ENCODE peak calls at places on chromosomes 13 and 19, in eight cellular contexts. Q, H, R, G, C, P, I and V are unnamed samples.

GRCh38 chr13:114124921-114125320 is 7.5 kb downstream of the RASA3 start:
- DNase-seq in Q (no peak), H (no peak), R (no peak), G (peak; percentile 3), C (peak; percentile 86), P (no peak), I (no peak), V (no peak)

GRCh38 chr19:10501971-10502523 is 1.1 kb downstream of the KEAP1 start:
- DNase-seq in Q (peak; percentile 95), H (peak; percentile 87), R (no peak), G (peak; percentile 92), C (peak; percentile 75), P (peak; percentile 99), I (peak; percentile 83), V (peak; percentile 74)

GRCh38 chr13:99662678-99663077 is 161.4 kb downstream of the TM9SF2 start:
- DNase-seq in Q (no peak), H (no peak), R (no peak), G (no peak), C (no peak), P (no peak), I (no peak), V (no peak)

GRCh38 chr13:38755792-38756191 is 68.9 kb downstream of the FREM2 start:
- DNase-seq in Q (no peak), H (no peak), R (no peak), G (no peak), C (no peak), P (no peak), I (no peak), V (no peak)

GRCh38 chr13:97781891-97782305 is 171.6 kb upstream of the IPO5 start:
- DNase-seq in Q (no peak), H (no peak), R (no peak), G (no peak), C (peak; percentile 2), P (no peak), I (no peak), V (no peak)

GRCh38 chr19:10450853-10451609 is 30.7 kb downstream of the PDE4A start:
- DNase-seq in Q (no peak), H (no peak), R (no peak), G (no peak), C (no peak), P (no peak), I (no peak), V (no peak)

GRCh38 chr13:93814658-93815057 is 588.1 kb downstream of the GPC6 start:
- DNase-seq in Q (no peak), H (no peak), R (no peak), G (no peak), C (no peak), P (no peak), I (no peak), V (no peak)

GRCh38 chr13:28320209-28320608 is 174.7 kb downstream of the FLT1 start:
- DNase-seq in Q (no peak), H (no peak), R (no peak), G (no peak), C (no peak), P (no peak), I (no peak), V (no peak)

GRCh38 chr13:40492511-40492910 is 173.9 kb downstream of the FOXO1 start:
- DNase-seq in Q (no peak), H (no peak), R (no peak), G (peak; percentile 87), C (no peak), P (no peak), I (no peak), V (no peak)

GRCh38 chr13:27112006-27112405 is 59.6 kb downstream of the USP12 start:
- DNase-seq in Q (no peak), H (no peak), R (no peak), G (no peak), C (no peak), P (no peak), I (no peak), V (no peak)

GRCh38 chr13:106423530-106423929 is 111.9 kb downstream of the EFNB2 start:
- DNase-seq in Q (no peak), H (no peak), R (no peak), G (no peak), C (no peak), P (no peak), I (no peak), V (no peak)

GRCh38 chr19:45045671-45046353 is 7.0 kb downstream of the CLASRP start:
- DNase-seq in Q (no peak), H (no peak), R (no peak), G (no peak), C (no peak), P (peak; percentile 84), I (no peak), V (no peak)

GRCh38 chr19:29833614-29834261 is 21.9 kb downstream of the CCNE1 start:
- DNase-seq in Q (no peak), H (no peak), R (no peak), G (no peak), C (no peak), P (no peak), I (no peak), V (no peak)

GRCh38 chr13:40798380-40798779 is 9.0 kb downstream of the SLC25A15 start:
- DNase-seq in Q (peak; percentile 68), H (no peak), R (no peak), G (no peak), C (no peak), P (no peak), I (no peak), V (no peak)

GRCh38 chr13:49206641-49207040 is 13.5 kb upstream of the MLNR start:
- DNase-seq in Q (no peak), H (no peak), R (no peak), G (no peak), C (no peak), P (no peak), I (no peak), V (no peak)

GRCh38 chr13:49208619-49209018 is 11.5 kb upstream of the MLNR start:
- DNase-seq in Q (no peak), H (no peak), R (no peak), G (no peak), C (no peak), P (no peak), I (no peak), V (no peak)

GRCh38 chr13:49213539-49213938 is 6.6 kb upstream of the MLNR start:
- DNase-seq in Q (no peak), H (no peak), R (no peak), G (no peak), C (no peak), P (no peak), I (no peak), V (no peak)

GRCh38 chr13:49210669-49211068 is 9.5 kb upstream of the MLNR start:
- DNase-seq in Q (no peak), H (no peak), R (no peak), G (no peak), C (no peak), P (no peak), I (no peak), V (no peak)

GRCh38 chr13:49210114-49210513 is 10.0 kb upstream of the MLNR start:
- DNase-seq in Q (no peak), H (no peak), R (no peak), G (no peak), C (no peak), P (no peak), I (no peak), V (no peak)
- H3K4me3 ChIP-seq in Q (no peak overlapping the region), H (no peak overlapping the region), R (no peak overlapping the region), G (no peak overlapping the region), C (no peak overlapping the region), P (no peak overlapping the region), I (no peak overlapping the region), V (no peak overlapping the region)

GRCh38 chr19:13025819-13026477 is 30.7 kb downstream of the NFIX start:
- DNase-seq in Q (no peak), H (no peak), R (no peak), G (no peak), C (no peak), P (no peak), I (no peak), V (no peak)
- H3K4me3 ChIP-seq in Q (peak overlapping the region; percentile 35), H (no peak overlapping the region), R (no peak overlapping the region), G (no peak overlapping the region), C (peak overlapping the region; percentile 85), P (no peak overlapping the region), I (peak overlapping the region; percentile 64), V (no peak overlapping the region)

DNA sequence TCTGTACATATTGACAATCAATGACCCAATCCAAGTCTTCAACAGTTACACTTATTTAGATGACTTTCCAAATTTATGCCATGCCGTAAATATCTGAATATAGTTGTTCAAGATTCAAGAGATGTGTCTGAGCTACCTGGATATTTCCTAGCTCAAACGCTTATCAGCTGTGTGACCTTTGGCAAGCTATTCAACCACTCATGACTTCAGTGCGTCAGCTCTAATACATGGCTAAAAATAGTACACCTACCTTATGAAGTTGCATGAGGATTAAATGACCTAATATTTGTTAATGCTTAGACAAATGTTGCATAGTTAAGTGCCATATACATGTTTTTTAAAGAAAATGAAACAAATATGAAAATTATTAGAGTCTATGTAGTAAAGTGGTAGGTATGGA is 704.1 kb downstream of the OLFM4 start:
- DNase-seq in Q (no peak), H (no peak), R (no peak), G (no peak), C (no peak), P (no peak), I (no peak), V (no peak)
- H3K4me3 ChIP-seq in Q (no peak overlapping the region), H (no peak overlapping the region), R (no peak overlapping the region), G (no peak overlapping the region), C (no peak overlapping the region), P (no peak overlapping the region), I (no peak overlapping the region), V (no peak overlapping the region)

DNA sequence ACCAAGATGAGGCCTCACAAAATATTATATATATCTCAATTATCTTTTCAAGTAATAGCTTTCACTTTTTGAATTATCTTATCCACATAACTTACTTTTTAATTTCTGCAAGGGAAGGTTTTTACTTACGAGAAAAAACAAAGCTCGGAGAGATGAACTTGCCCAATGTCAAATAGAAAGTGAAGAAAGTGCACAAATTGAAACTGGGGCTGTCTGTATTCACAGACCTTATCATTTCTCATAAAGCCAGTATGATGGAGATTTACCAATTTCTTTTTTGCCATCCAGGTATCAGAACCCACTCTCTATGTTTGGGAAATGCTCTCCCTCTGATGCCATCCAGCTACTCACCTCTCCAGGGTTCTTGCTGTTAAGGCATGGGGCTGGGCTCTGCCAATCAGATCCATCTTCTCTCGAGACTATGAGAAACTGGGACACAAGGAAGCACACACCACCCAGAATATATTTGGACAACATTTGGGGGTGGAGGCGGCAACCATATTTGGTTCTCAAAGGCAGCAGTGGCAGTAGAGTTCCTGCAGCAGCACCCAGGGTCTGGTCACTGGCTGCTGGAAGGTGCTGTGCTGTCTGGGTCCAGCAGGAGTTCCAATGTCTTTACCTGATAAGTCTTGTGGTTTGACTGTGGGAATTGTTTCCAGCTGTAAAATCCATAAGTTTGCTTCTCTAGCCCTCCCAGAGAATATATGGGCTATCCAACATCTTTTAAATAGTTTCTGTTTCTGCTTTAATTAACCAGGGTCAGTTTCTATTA is 45.8 kb upstream of the SCEL start:
- DNase-seq in Q (no peak), H (no peak), R (no peak), G (no peak), C (no peak), P (no peak), I (no peak), V (no peak)
- H3K4me3 ChIP-seq in Q (no peak overlapping the region), H (no peak overlapping the region), R (no peak overlapping the region), G (no peak overlapping the region), C (no peak overlapping the region), P (no peak overlapping the region), I (no peak overlapping the region), V (no peak overlapping the region)